ENCODE peak calls at places on chromosomes 7 and 10, in five cellular contexts. One of them, this sample, is unnamed.

GRCh38 chr10:124680675-124681074 is 63.5 kb downstream of the FAM53B start:
- DNase-seq in anterior cingulate cortex: no peak
- DNase-seq in right lobe of liver: peak; percentile 68
- DNase-seq in Kasumi-1: no peak
- DNase-seq in choroid plexus epithelial cell: peak; percentile 60
- DNase-seq in this sample: no peak

GRCh38 chr10:50604049-50604640 is 19.6 kb downstream of the SGMS1 start:
- DNase-seq in anterior cingulate cortex: no peak
- DNase-seq in right lobe of liver: no peak
- DNase-seq in Kasumi-1: peak; percentile 75
- DNase-seq in choroid plexus epithelial cell: no peak
- DNase-seq in this sample: no peak

GRCh38 chr7:6423942-6424701 is 23.6 kb downstream of the DAGLB start:
- DNase-seq in anterior cingulate cortex: no peak
- DNase-seq in right lobe of liver: peak; percentile 72
- DNase-seq in Kasumi-1: peak; percentile 68
- DNase-seq in choroid plexus epithelial cell: peak; percentile 38
- DNase-seq in this sample: no peak

GRCh38 chr7:140310337-140311002 is 87.9 kb downstream of the SLC37A3 start:
- DNase-seq in anterior cingulate cortex: no peak
- DNase-seq in right lobe of liver: no peak
- DNase-seq in Kasumi-1: no peak
- DNase-seq in choroid plexus epithelial cell: no peak
- DNase-seq in this sample: no peak

GRCh38 chr7:116525913-116526857 is 1.3 kb downstream of the CAV1 start:
- DNase-seq in anterior cingulate cortex: no peak
- DNase-seq in right lobe of liver: peak; percentile 79
- DNase-seq in Kasumi-1: peak; percentile 63
- DNase-seq in choroid plexus epithelial cell: peak; percentile 92
- DNase-seq in this sample: no peak

GRCh38 chr7:157664034-157664433 is 327.2 kb downstream of the DNAJB6 start:
- DNase-seq in anterior cingulate cortex: no peak
- DNase-seq in right lobe of liver: no peak
- DNase-seq in Kasumi-1: no peak
- DNase-seq in choroid plexus epithelial cell: no peak
- DNase-seq in this sample: no peak

GRCh38 chr10:74988055-74988773 is 123.2 kb upstream of the SAMD8 start:
- DNase-seq in anterior cingulate cortex: no peak
- DNase-seq in right lobe of liver: no peak
- DNase-seq in Kasumi-1: no peak
- DNase-seq in choroid plexus epithelial cell: no peak
- DNase-seq in this sample: no peak

GRCh38 chr10:75035975-75036708 is 75.3 kb upstream of the SAMD8 start:
- DNase-seq in anterior cingulate cortex: no peak
- DNase-seq in right lobe of liver: no peak
- DNase-seq in Kasumi-1: no peak
- DNase-seq in choroid plexus epithelial cell: no peak
- DNase-seq in this sample: no peak

GRCh38 chr7:107630342-107630741 is 30.3 kb upstream of the SLC26A4 start:
- DNase-seq in anterior cingulate cortex: no peak
- DNase-seq in right lobe of liver: no peak
- DNase-seq in Kasumi-1: no peak
- DNase-seq in choroid plexus epithelial cell: no peak
- DNase-seq in this sample: no peak

GRCh38 chr7:85529197-85529596 is 342.3 kb upstream of the SEMA3D start:
- DNase-seq in anterior cingulate cortex: no peak
- DNase-seq in right lobe of liver: peak; percentile 66
- DNase-seq in Kasumi-1: no peak
- DNase-seq in choroid plexus epithelial cell: peak; percentile 85
- DNase-seq in this sample: no peak

GRCh38 chr10:69885379-69886156 is 83.9 kb downstream of the COL13A1 start:
- DNase-seq in anterior cingulate cortex: no peak
- DNase-seq in right lobe of liver: no peak
- DNase-seq in Kasumi-1: peak; percentile 4
- DNase-seq in choroid plexus epithelial cell: peak; percentile 48
- DNase-seq in this sample: no peak

GRCh38 chr7:136687693-136688322 is 180.6 kb upstream of the CHRM2 start:
- DNase-seq in anterior cingulate cortex: no peak
- DNase-seq in right lobe of liver: no peak
- DNase-seq in Kasumi-1: peak; percentile 8
- DNase-seq in choroid plexus epithelial cell: peak; percentile 57
- DNase-seq in this sample: peak; percentile 8

GRCh38 chr10:33139191-33139646 is 181.2 kb upstream of the ITGB1 start:
- DNase-seq in anterior cingulate cortex: no peak
- DNase-seq in right lobe of liver: no peak
- DNase-seq in Kasumi-1: no peak
- DNase-seq in choroid plexus epithelial cell: no peak
- DNase-seq in this sample: no peak

GRCh38 chr10:6396652-6397051 is 183.4 kb downstream of the PRKCQ start:
- DNase-seq in anterior cingulate cortex: no peak
- DNase-seq in right lobe of liver: no peak
- DNase-seq in Kasumi-1: peak; percentile 45
- DNase-seq in choroid plexus epithelial cell: peak; percentile 76
- DNase-seq in this sample: peak; percentile 79

GRCh38 chr10:90742189-90742588 is 115.7 kb downstream of the HTR7 start:
- DNase-seq in anterior cingulate cortex: no peak
- DNase-seq in right lobe of liver: no peak
- DNase-seq in Kasumi-1: no peak
- DNase-seq in choroid plexus epithelial cell: peak; percentile 16
- DNase-seq in this sample: peak; percentile 67

GRCh38 chr7:139752600-139752999 is 25.2 kb downstream of the HIPK2 start:
- DNase-seq in anterior cingulate cortex: no peak
- DNase-seq in right lobe of liver: no peak
- DNase-seq in Kasumi-1: no peak
- DNase-seq in choroid plexus epithelial cell: no peak
- DNase-seq in this sample: no peak

GRCh38 chr7:36366649-36367560 is 22.8 kb upstream of the ANLN start:
- DNase-seq in anterior cingulate cortex: peak; percentile 86
- DNase-seq in right lobe of liver: peak; percentile 95
- DNase-seq in Kasumi-1: peak; percentile 93
- DNase-seq in choroid plexus epithelial cell: peak; percentile 86
- DNase-seq in this sample: peak; percentile 66

GRCh38 chr10:131973160-131973951 is 8.4 kb downstream of the BNIP3 start:
- DNase-seq in anterior cingulate cortex: no peak
- DNase-seq in right lobe of liver: no peak
- DNase-seq in Kasumi-1: no peak
- DNase-seq in choroid plexus epithelial cell: no peak
- DNase-seq in this sample: no peak

GRCh38 chr7:87092568-87093091 is 33.2 kb upstream of the ELAPOR2 start:
- DNase-seq in anterior cingulate cortex: no peak
- DNase-seq in right lobe of liver: no peak
- DNase-seq in Kasumi-1: no peak
- DNase-seq in choroid plexus epithelial cell: no peak
- DNase-seq in this sample: no peak

GRCh38 chr7:117399820-117400422 is 27.4 kb downstream of the ASZ1 start:
- DNase-seq in anterior cingulate cortex: no peak
- DNase-seq in right lobe of liver: no peak
- DNase-seq in Kasumi-1: peak; percentile 28
- DNase-seq in choroid plexus epithelial cell: peak; percentile 27
- DNase-seq in this sample: no peak

GRCh38 chr10:43208147-43209063 is 58.5 kb downstream of the RASGEF1A start:
- DNase-seq in anterior cingulate cortex: no peak
- DNase-seq in right lobe of liver: peak; percentile 37
- DNase-seq in Kasumi-1: no peak
- DNase-seq in choroid plexus epithelial cell: no peak
- DNase-seq in this sample: no peak

GRCh38 chr10:29692121-29692539 is 57.4 kb upstream of the SVIL start:
- DNase-seq in anterior cingulate cortex: no peak
- DNase-seq in right lobe of liver: no peak
- DNase-seq in Kasumi-1: no peak
- DNase-seq in choroid plexus epithelial cell: peak; percentile 26
- DNase-seq in this sample: no peak

GRCh38 chr10:130454543-130455000 is 318.4 kb downstream of the GLRX3 start:
- DNase-seq in anterior cingulate cortex: no peak
- DNase-seq in right lobe of liver: no peak
- DNase-seq in Kasumi-1: no peak
- DNase-seq in choroid plexus epithelial cell: no peak
- DNase-seq in this sample: no peak

GRCh38 chr7:23043441-23043840 is 29.5 kb upstream of the HYCC1 start:
- DNase-seq in anterior cingulate cortex: no peak
- DNase-seq in right lobe of liver: no peak
- DNase-seq in Kasumi-1: no peak
- DNase-seq in choroid plexus epithelial cell: no peak
- DNase-seq in this sample: no peak

GRCh38 chr10:1434912-1435692 is 302.2 kb downstream of the ADARB2 start:
- DNase-seq in anterior cingulate cortex: no peak
- DNase-seq in right lobe of liver: no peak
- DNase-seq in Kasumi-1: no peak
- DNase-seq in choroid plexus epithelial cell: no peak
- DNase-seq in this sample: no peak

GRCh38 chr10:47207894-47208469 is 92.0 kb upstream of the GDF10 start:
- DNase-seq in anterior cingulate cortex: no peak
- DNase-seq in right lobe of liver: no peak
- DNase-seq in Kasumi-1: no peak
- DNase-seq in choroid plexus epithelial cell: peak; percentile 53
- DNase-seq in this sample: no peak

GRCh38 chr7:141648276-141649114 is 53.5 kb downstream of the DENND11 start:
- DNase-seq in anterior cingulate cortex: no peak
- DNase-seq in right lobe of liver: no peak
- DNase-seq in Kasumi-1: no peak
- DNase-seq in choroid plexus epithelial cell: peak; percentile 12
- DNase-seq in this sample: no peak

This sample was measured in HS-5.